ENCODE peak calls at places on chromosomes 4 and X, in five cellular contexts. N is mucosa of descending colon, S is H1, U is RWPE2, Z is breast epithelium. D is an unnamed sample.

GRCh38 chrX:109472939-109473713 is 8.8 kb downstream of the GUCY2F start:
- DNase-seq in N (no peak), S (no peak), U (no peak), Z (no peak), D (peak; percentile 3)

GRCh38 chrX:140525448-140525847 is 20.6 kb upstream of the SOX3 start:
- DNase-seq in N (no peak), S (no peak), U (no peak), Z (no peak), D (no peak)

GRCh38 chr4:20883231-20883630 is 183.0 kb downstream of the PACRGL start:
- DNase-seq in N (no peak), S (no peak), U (no peak), Z (no peak), D (no peak)

GRCh38 chrX:129876734-129877395 is 29.1 kb upstream of the UTP14A start:
- DNase-seq in N (no peak), S (peak; percentile 1), U (no peak), Z (no peak), D (no peak)

GRCh38 chrX:105098201-105098600 is 122.3 kb downstream of the TEX13A start:
- DNase-seq in N (no peak), S (no peak), U (no peak), Z (no peak), D (no peak)

GRCh38 chr4:163165217-163166017 is 1.3 kb downstream of the NAF1 start:
- DNase-seq in N (no peak), S (no peak), U (no peak), Z (no peak), D (no peak)

GRCh38 chr4:174284181-174284886 is 623 bp downstream of the CEP44 start:
- DNase-seq in N (no peak), S (no peak), U (no peak), Z (no peak), D (no peak)

GRCh38 chrX:47215291-47215900 is 3.1 kb upstream of the CDK16 start:
- DNase-seq in N (no peak), S (no peak), U (no peak), Z (no peak), D (no peak)

GRCh38 chr4:143558823-143559756 is 45.6 kb downstream of the SMARCA5 start:
- DNase-seq in N (peak; percentile 83), S (peak; percentile 78), U (peak; percentile 85), Z (peak; percentile 62), D (no peak)

GRCh38 chr4:56619160-56619559 is 61.9 kb downstream of the HOPX start:
- DNase-seq in N (no peak), S (no peak), U (no peak), Z (no peak), D (no peak)

GRCh38 chr4:158347596-158347995 is 137.3 kb downstream of the TMEM144 start:
- DNase-seq in N (no peak), S (no peak), U (no peak), Z (no peak), D (no peak)

GRCh38 chr4:168811793-168812651 is 198.0 kb downstream of the CBR4 start:
- DNase-seq in N (no peak), S (no peak), U (no peak), Z (no peak), D (no peak)

GRCh38 chrX:2677764-2678163 is 13.3 kb upstream of the CD99 start:
- DNase-seq in N (peak; percentile 62), S (no peak), U (peak; percentile 96), Z (peak; percentile 65), D (peak; percentile 71)

GRCh38 chrX:109533631-109534030 is 3.0 kb upstream of the NXT2 start:
- DNase-seq in N (no peak), S (no peak), U (no peak), Z (no peak), D (no peak)

GRCh38 chrX:140510895-140511295 is 6.0 kb upstream of the SOX3 start:
- DNase-seq in N (no peak), S (no peak), U (no peak), Z (no peak), D (no peak)

GRCh38 chrX:118552501-118552900 is 56.9 kb downstream of the DOCK11 start:
- DNase-seq in N (no peak), S (no peak), U (no peak), Z (no peak), D (no peak)

GRCh38 chr4:2822461-2823300 is 21.0 kb upstream of the ADD1 start:
- DNase-seq in N (peak; percentile 22), S (no peak), U (peak; percentile 61), Z (no peak), D (no peak)

GRCh38 chr4:83931659-83932058 is 395.8 kb downstream of the GPAT3 start:
- DNase-seq in N (no peak), S (no peak), U (no peak), Z (no peak), D (no peak)

GRCh38 chrX:1466971-1467561 is 14.4 kb upstream of the ASMTL start:
- DNase-seq in N (no peak), S (no peak), U (peak; percentile 52), Z (no peak), D (no peak)

GRCh38 chr4:1871471-1872021 is 353 bp downstream of the NSD2 start:
- DNase-seq in N (peak; percentile 68), S (no peak), U (no peak), Z (no peak), D (no peak)

GRCh38 chrX:154399527-154400368 is 1.6 kb downstream of the RPL10 start:
- DNase-seq in N (no peak), S (no peak), U (no peak), Z (no peak), D (no peak)

GRCh38 chr4:6309755-6310154 is 40.1 kb downstream of the WFS1 start:
- DNase-seq in N (no peak), S (no peak), U (no peak), Z (no peak), D (no peak)
- H3K4me3 ChIP-seq in N (no peak overlapping the region), S (no peak overlapping the region), U (no peak overlapping the region), Z (peak overlapping the region; percentile 54), D (peak overlapping the region; percentile 61)

GRCh38 chrX:65811558-65812228 is 144.2 kb downstream of the MSN start:
- DNase-seq in N (no peak), S (no peak), U (no peak), Z (no peak), D (no peak)
- H3K9me3 ChIP-seq in N (no peaks in the 10 kb centered on the region), S (peaks cover 21% of the 10 kb centered on the region), U (no peaks in the 10 kb centered on the region), Z (no peaks in the 10 kb centered on the region), D (no peaks in the 10 kb centered on the region)

GRCh38 chrX:152641256-152641875 is 3.7 kb downstream of the GABRQ start:
- DNase-seq in N (no peak), S (no peak), U (no peak), Z (no peak), D (no peak)
- H3K4me3 ChIP-seq in N (no peak overlapping the region), S (no peak overlapping the region), U (no peak overlapping the region), Z (no peak overlapping the region), D (no peak overlapping the region)

GRCh38 chr4:73422458-73422752 is 13.6 kb upstream of the AFP start:
- DNase-seq in N (no peak), S (no peak), U (no peak), Z (no peak), D (no peak)
- H3K9me3 ChIP-seq in N (no peaks in the 10 kb centered on the region), S (no peaks in the 10 kb centered on the region), U (no peaks in the 10 kb centered on the region), Z (no peaks in the 10 kb centered on the region), D (no peaks in the 10 kb centered on the region)

D was measured in thoracic aorta.